ENCODE peak calls at places on chromosomes 6 and 20, in five cellular contexts. I is stomach, U is H1, V is endothelial cell of umbilical vein, J is GM12878. Y is an unnamed sample.
A peak's percentile ranks its signal among the peaks of the same experiment; 100 is the strongest.

GRCh38 chr6:136334853-136335252 is 45.2 kb upstream of the BCLAF1 start:
- DNase-seq in I (no peak), U (no peak), V (no peak), J (no peak), Y (no peak)

GRCh38 chr6:106098383-106099234 is 12.5 kb downstream of the PRDM1 start:
- DNase-seq in I (peak; percentile 73), U (no peak), V (peak; percentile 71), J (peak; percentile 66), Y (peak; percentile 86)

GRCh38 chr20:59752101-59752586 is 147.8 kb downstream of the PHACTR3 start:
- DNase-seq in I (no peak), U (no peak), V (no peak), J (peak; percentile 58), Y (peak; percentile 64)

GRCh38 chr6:142819603-142820335 is 125.2 kb downstream of the HIVEP2 start:
- DNase-seq in I (no peak), U (no peak), V (peak; percentile 95), J (peak; percentile 90), Y (no peak)

GRCh38 chr20:46786566-46786965 is 77.1 kb downstream of the SLC2A10 start:
- DNase-seq in I (no peak), U (no peak), V (no peak), J (no peak), Y (no peak)

GRCh38 chr6:95685817-95686216 is 108.5 kb downstream of the MANEA start:
- DNase-seq in I (no peak), U (peak; percentile 2), V (no peak), J (no peak), Y (no peak)

GRCh38 chr6:109794201-109794926 is 103.3 kb downstream of the FIG4 start:
- DNase-seq in I (no peak), U (no peak), V (peak; percentile 74), J (no peak), Y (no peak)

GRCh38 chr20:62409935-62410741 is 3.1 kb upstream of the CABLES2 start:
- DNase-seq in I (peak; percentile 83), U (no peak), V (peak; percentile 28), J (no peak), Y (peak; percentile 73)

GRCh38 chr20:21523895-21524294 is 10.0 kb upstream of the NKX2-2 start:
- DNase-seq in I (no peak), U (no peak), V (no peak), J (no peak), Y (no peak)

GRCh38 chr6:113829702-113830058 is 27.5 kb upstream of the MARCKS start:
- DNase-seq in I (no peak), U (no peak), V (no peak), J (no peak), Y (peak; percentile 28)

GRCh38 chr20:52313335-52313963 is 121.9 kb upstream of the ZFP64 start:
- DNase-seq in I (no peak), U (no peak), V (peak; percentile 54), J (no peak), Y (no peak)

GRCh38 chr6:28868873-28869272 is 54.9 kb downstream of the TRIM27 start:
- DNase-seq in I (no peak), U (no peak), V (no peak), J (no peak), Y (no peak)

GRCh38 chr6:116008470-116009229 is 52.0 kb downstream of the FRK start:
- DNase-seq in I (no peak), U (no peak), V (peak; percentile 89), J (peak; percentile 73), Y (no peak)

GRCh38 chr20:43379239-43379917 is 78.3 kb upstream of the SRSF6 start:
- DNase-seq in I (no peak), U (no peak), V (no peak), J (no peak), Y (no peak)

GRCh38 chr6:55490871-55491270 is 88.1 kb downstream of the HMGCLL1 start:
- DNase-seq in I (no peak), U (no peak), V (no peak), J (no peak), Y (no peak)

GRCh38 chr6:113971786-113972185 is 838 bp upstream of the HDAC2 start:
- DNase-seq in I (no peak), U (no peak), V (no peak), J (no peak), Y (no peak)

GRCh38 chr20:4507288-4507719 is 214.4 kb upstream of the PRND start:
- DNase-seq in I (no peak), U (no peak), V (peak; percentile 96), J (no peak), Y (no peak)

GRCh38 chr6:89508755-89509563 is 76.0 kb downstream of the ANKRD6 start:
- DNase-seq in I (peak; percentile 58), U (no peak), V (no peak), J (no peak), Y (no peak)

GRCh38 chr20:40992349-40993113 is 36.1 kb upstream of the TOP1 start:
- DNase-seq in I (no peak), U (no peak), V (no peak), J (no peak), Y (no peak)

GRCh38 chr20:43586641-43587040 is 4.1 kb upstream of the IFT52 start:
- DNase-seq in I (no peak), U (no peak), V (no peak), J (no peak), Y (no peak)

GRCh38 chr6:38080889-38081288 is 261.4 kb downstream of the ZFAND3 start:
- DNase-seq in I (no peak), U (no peak), V (peak; percentile 43), J (no peak), Y (no peak)

DNA sequence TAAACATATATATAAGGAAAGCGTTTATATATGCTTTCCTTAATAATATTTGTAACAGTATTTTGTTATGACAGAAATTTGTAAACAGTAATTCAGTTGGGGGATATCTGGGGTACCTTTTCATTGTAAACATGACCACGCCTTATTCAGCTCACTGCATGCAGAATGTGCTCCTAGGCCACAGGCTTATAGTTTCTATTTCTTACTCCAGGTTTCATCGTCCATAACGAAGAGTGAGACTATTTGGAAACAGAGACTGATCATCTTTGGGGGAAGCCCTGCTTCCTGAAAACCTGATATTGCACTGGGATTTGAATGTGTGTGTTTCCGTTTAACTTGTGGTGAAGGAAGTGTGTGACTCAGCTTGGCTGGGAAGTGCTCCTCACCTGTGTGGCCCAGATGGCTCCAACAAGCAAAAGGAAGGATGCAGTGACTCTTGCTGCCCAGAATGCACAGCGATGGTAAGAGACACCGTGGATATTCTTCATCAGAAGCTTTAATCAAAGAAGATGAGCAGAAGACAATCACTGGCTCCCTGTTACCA is 19.6 kb upstream of the LTV1 start:
- DNase-seq in I (no peak), U (no peak), V (peak; percentile 84), J (no peak), Y (no peak)
- TF ChIP-seq POLR2AphosphoS5 in I (no peak), U (no peak), V (peak; percentile 92), J (no peak), Y (no peak)

DNA sequence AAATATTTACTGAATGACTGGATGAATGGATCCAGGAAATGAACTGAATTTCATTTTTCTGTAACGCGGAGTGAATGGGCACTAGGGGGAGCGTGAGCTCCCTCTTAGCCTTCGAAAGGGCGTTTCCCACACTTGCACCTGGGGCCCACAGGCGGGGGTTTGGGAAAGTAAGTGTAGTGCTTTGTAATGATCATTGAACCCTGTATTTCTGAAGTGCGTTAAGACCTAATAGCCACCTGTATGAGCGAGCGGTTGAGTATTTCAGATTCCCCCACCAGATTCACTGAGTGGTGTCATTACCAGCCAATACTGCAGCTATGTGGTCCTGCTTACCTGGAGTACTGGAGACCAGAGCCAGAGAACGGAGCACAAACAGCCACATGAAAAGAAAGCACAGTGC is 10.5 kb downstream of the SYTL3 start:
- DNase-seq in I (peak; percentile 52), U (no peak), V (no peak), J (no peak), Y (peak; percentile 61)
- TF ChIP-seq CTCF in I (peak; percentile 51), U (peak; percentile 69), V (peak; percentile 44), J (peak; percentile 70), Y (peak; percentile 63)

DNA sequence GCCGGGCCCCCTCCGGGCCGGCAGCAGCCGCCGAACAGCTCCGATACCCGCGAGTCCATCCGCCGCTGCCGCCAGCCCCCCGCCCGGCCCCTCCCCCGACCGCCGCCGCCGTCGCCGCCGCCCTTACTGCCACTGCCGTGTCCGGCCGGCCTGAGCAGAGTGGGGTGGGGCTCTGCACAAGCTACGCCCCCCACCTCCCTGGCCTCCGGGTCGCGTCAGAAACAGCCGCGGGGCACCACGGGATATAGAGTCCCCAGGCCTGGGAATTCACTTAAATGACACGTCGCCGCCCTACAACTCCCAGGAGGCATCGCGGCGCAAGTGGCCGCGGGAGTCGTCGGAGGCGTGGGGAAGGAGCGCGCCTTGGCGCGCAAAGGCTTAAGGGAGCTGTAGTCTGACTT is at the start of gene GTPBP2:
- DNase-seq in I (peak; percentile 99), U (peak; percentile 97), V (peak; percentile 100), J (peak; percentile 91), Y (peak; percentile 99)
- TF ChIP-seq POLR2AphosphoS5 in I (peak; percentile 87), U (no peak), V (peak; percentile 41), J (no peak), Y (peak; percentile 83)

GRCh38 chr6:170444056-170444505 is 109.0 kb downstream of the PSMB1 start:
- DNase-seq in I (no peak), U (no peak), V (no peak), J (no peak), Y (no peak)

GRCh38 chr6:170444811-170445211 is 108.3 kb downstream of the PSMB1 start:
- DNase-seq in I (no peak), U (no peak), V (no peak), J (no peak), Y (no peak)

GRCh38 chr6:170441316-170441715 is 111.8 kb downstream of the PSMB1 start:
- DNase-seq in I (no peak), U (no peak), V (no peak), J (no peak), Y (no peak)

GRCh38 chr6:170442596-170442995 is 110.5 kb downstream of the PSMB1 start:
- DNase-seq in I (no peak), U (no peak), V (no peak), J (no peak), Y (no peak)

GRCh38 chr6:170443151-170443662 is 109.9 kb downstream of the PSMB1 start:
- DNase-seq in I (peak; percentile 18), U (no peak), V (no peak), J (no peak), Y (no peak)
- TF ChIP-seq CTCF in I (no peak), U (peak; percentile 40), V (no peak), J (no peak), Y (no peak)

DNA sequence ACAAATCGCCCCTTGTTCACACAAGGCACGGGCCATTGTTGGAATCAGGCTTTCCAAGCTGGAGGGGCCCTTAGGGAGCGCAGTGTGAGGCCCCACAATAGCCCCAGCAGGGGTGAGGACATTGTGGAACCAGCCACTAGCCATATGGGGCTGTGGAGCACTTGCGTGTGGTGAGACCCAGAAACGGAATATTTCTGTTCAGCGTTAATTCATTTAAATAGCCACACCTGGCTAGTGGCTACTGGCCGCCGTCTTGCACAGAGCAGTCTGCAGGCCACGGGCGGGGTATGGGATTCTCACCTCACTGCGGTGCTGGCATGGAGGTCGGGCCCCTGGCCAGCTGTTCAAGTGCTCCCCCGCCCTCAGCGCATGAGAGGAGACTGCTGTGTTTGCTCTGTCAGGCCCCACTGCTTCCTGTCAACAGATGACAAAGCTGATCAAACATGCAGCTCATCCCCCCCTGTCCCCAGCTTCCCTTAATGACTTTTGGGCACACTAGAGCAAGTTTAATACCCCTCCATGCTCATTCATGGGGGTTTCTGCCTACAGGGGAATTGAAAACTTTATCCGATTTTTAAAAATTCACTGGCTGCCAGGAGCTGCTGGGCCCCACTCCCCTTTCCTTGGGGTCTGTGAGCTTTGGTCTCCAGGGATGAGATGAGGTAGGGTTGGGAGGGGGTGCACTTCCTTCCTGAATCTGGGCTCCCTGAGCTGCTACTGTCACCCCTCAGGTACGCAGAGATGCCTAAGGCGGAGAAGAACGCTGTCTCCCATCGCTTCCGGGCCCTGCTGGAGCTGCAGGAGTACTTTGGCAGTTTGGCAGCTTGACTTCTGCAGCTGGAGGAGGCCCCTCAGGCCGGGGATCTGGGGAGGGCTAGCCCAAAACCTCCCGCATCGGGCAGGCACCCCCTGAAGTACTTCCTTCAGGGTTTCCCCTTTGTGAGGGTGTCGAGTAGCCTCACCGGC is 13.6 kb downstream of the ITPA start:
- DNase-seq in I (no peak), U (no peak), V (no peak), J (no peak), Y (no peak)
- TF ChIP-seq POLR2AphosphoS5 in I (no peak), U (no peak), V (no peak), J (no peak), Y (no peak)